ENCODE peak calls at places on chromosomes 13 and 19, in ten cellular contexts. E, C, V, T, Q, F, L, Z, K and Y are unnamed samples.

GRCh38 chr13:72397265-72397664 is 330.2 kb downstream of the MZT1 start:
- DNase-seq in E (no peak), C (no peak), V (no peak), T (no peak), Q (no peak), F (no peak), L (no peak), Z (no peak), K (no peak), Y (no peak)

GRCh38 chr13:87355451-87355850 is 315.7 kb upstream of the SLITRK5 start:
- DNase-seq in E (no peak), C (no peak), V (no peak), T (no peak), Q (peak; percentile 13), F (no peak), L (no peak), Z (no peak), K (no peak), Y (no peak)

GRCh38 chr13:95559100-95559499 is 6.6 kb downstream of the CLDN10 start:
- DNase-seq in E (no peak), C (no peak), V (no peak), T (no peak), Q (no peak), F (no peak), L (no peak), Z (no peak), K (no peak), Y (no peak)

GRCh38 chr19:6739884-6740588 is 556 bp downstream of the TRIP10 start:
- DNase-seq in E (no peak), C (peak; percentile 39), V (no peak), T (no peak), Q (no peak), F (no peak), L (no peak), Z (peak; percentile 37), K (no peak), Y (no peak)

GRCh38 chr13:33017410-33017929 is 1.2 kb downstream of the KL start:
- DNase-seq in E (no peak), C (peak; percentile 59), V (peak; percentile 46), T (peak; percentile 61), Q (peak; percentile 55), F (no peak), L (no peak), Z (peak; percentile 28), K (no peak), Y (no peak)

GRCh38 chr19:45911291-45911690 is 3.3 kb downstream of the NANOS2 start:
- DNase-seq in E (no peak), C (no peak), V (no peak), T (no peak), Q (no peak), F (no peak), L (no peak), Z (no peak), K (no peak), Y (no peak)

GRCh38 chr13:74136089-74136658 is 2.0 kb upstream of the KLF12 start:
- DNase-seq in E (peak; percentile 52), C (peak; percentile 28), V (no peak), T (peak; percentile 26), Q (peak; percentile 68), F (peak; percentile 82), L (no peak), Z (peak; percentile 15), K (no peak), Y (no peak)

GRCh38 chr19:39409207-39409885 is 2.7 kb downstream of the ZFP36 start:
- DNase-seq in E (peak; percentile 97), C (peak; percentile 97), V (peak; percentile 91), T (peak; percentile 90), Q (peak; percentile 60), F (peak; percentile 98), L (no peak), Z (peak; percentile 81), K (peak; percentile 95), Y (peak; percentile 79)

GRCh38 chr13:91813255-91813654 is 414.8 kb downstream of the GPC5 start:
- DNase-seq in E (no peak), C (no peak), V (no peak), T (no peak), Q (no peak), F (no peak), L (no peak), Z (no peak), K (no peak), Y (no peak)

GRCh38 chr19:10173527-10173926 is 21.2 kb downstream of the DNMT1 start:
- DNase-seq in E (no peak), C (no peak), V (no peak), T (no peak), Q (peak; percentile 24), F (no peak), L (no peak), Z (no peak), K (no peak), Y (no peak)

GRCh38 chr13:76148926-76149325 is 512.8 kb downstream of the LMO7 start:
- DNase-seq in E (no peak), C (no peak), V (no peak), T (no peak), Q (peak; percentile 93), F (no peak), L (peak; percentile 67), Z (no peak), K (no peak), Y (no peak)

GRCh38 chr19:23393121-23393520 is 2.1 kb downstream of the ZNF91 start:
- DNase-seq in E (no peak), C (no peak), V (no peak), T (no peak), Q (no peak), F (no peak), L (no peak), Z (no peak), K (no peak), Y (no peak)

GRCh38 chr19:28726533-28726932 is 486.4 kb downstream of the UQCRFS1 start:
- DNase-seq in E (no peak), C (no peak), V (no peak), T (no peak), Q (no peak), F (no peak), L (no peak), Z (no peak), K (no peak), Y (no peak)

GRCh38 chr13:79525458-79525857 is 44.5 kb downstream of the NDFIP2 start:
- DNase-seq in E (no peak), C (no peak), V (no peak), T (no peak), Q (peak; percentile 30), F (no peak), L (no peak), Z (no peak), K (no peak), Y (no peak)

GRCh38 chr19:33678796-33679195 is 57.0 kb downstream of the CHST8 start:
- DNase-seq in E (peak; percentile 43), C (no peak), V (no peak), T (peak; percentile 16), Q (no peak), F (no peak), L (no peak), Z (no peak), K (no peak), Y (no peak)

GRCh38 chr13:49667773-49668172 is 23.5 kb downstream of the EBPL start:
- DNase-seq in E (no peak), C (no peak), V (no peak), T (no peak), Q (peak; percentile 22), F (no peak), L (no peak), Z (no peak), K (no peak), Y (no peak)

GRCh38 chr13:23709521-23709920 is 139.3 kb downstream of the TNFRSF19 start:
- DNase-seq in E (no peak), C (no peak), V (no peak), T (no peak), Q (no peak), F (no peak), L (no peak), Z (no peak), K (no peak), Y (no peak)
- TF ChIP-seq CTCF in E (no peak), C (no peak), V (no peak), T (no peak), Q (no peak), F (no peak), L (no peak), Z (peak; percentile 37), K (no peak), Y (no peak)

DNA sequence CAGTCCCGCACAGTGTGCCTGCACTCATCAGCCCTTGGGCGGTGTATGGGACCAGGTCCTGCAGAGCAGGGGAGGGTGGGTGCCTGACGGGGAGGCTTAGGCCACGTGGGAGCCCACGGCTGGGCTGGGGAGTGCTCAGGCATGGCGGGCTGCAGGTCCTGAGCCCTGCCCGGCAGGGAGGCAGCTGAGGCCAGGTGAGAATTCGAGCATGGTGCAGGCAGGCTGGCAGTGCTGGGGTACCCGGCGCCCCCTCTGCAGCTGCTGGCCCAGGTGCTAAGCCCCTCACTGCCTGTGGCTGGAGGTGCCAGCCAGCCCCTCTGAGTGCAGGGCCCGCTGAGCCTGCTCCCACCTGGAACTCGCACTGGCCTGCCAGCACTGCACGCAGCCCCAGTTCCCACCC is 630.9 kb upstream of the PCDH20 start:
- DNase-seq in E (no peak), C (no peak), V (no peak), T (no peak), Q (no peak), F (no peak), L (no peak), Z (no peak), K (no peak), Y (no peak)
- H3K27ac ChIP-seq in E (no peak overlapping the region), C (no peak overlapping the region), V (no peak overlapping the region), T (no peak overlapping the region), Q (no peak overlapping the region), F (no peak overlapping the region), L (no peak overlapping the region), Z (no peak overlapping the region), K (no peak overlapping the region), Y (no peak overlapping the region)

DNA sequence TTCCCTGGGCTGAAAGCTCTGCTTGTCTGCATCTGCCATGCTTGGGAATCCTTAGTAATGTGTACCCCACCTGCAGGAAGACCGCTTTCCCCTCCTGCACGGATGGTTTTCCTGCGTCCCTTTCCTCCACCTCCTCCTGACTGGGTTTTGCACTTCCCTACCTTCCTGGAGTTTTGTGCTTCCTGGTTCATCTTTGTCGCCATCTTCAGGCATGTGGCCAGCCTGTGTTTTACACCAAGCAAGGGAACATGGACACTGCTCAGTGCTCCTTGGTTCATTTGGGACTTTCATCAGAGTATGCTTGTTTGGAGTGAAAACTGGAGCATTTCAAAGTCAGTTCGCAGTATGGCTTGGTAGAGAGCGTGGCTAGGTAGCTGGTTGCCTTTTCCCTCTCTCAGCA is 30.7 kb downstream of the ERICH6B start:
- DNase-seq in E (no peak), C (no peak), V (no peak), T (no peak), Q (no peak), F (no peak), L (no peak), Z (no peak), K (no peak), Y (no peak)
- TF ChIP-seq CTCF in E (no peak), C (no peak), V (no peak), T (no peak), Q (no peak), F (no peak), L (peak; percentile 41), Z (peak; percentile 58), K (no peak), Y (no peak)

DNA sequence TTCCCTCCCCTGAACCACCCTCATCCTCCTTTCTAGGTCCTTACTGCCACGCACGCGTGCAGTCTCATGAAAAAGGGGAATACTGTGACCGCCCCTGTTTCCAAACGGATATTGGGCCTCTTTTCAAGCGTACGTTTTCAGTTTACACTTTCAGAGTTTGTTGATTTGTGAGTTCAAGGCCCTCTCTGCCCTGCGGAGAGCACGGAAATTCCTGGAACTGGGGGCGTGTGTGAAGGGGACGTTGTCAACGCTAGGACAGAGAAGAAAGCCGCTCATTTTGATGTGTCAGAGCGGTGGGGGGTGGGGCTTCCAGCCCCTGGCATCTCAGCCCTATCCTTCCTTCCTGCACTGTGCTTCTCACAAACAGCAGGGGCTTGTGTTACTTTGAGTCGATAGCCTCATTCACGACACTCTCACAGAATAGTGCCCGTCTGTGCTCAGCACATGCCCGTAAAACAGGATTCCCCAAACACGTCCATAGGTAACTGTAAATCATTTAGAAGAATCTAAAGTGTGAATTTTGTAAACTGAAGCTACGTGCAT is 137.6 kb upstream of the PEG3 start:
- DNase-seq in E (no peak), C (no peak), V (no peak), T (no peak), Q (no peak), F (no peak), L (no peak), Z (no peak), K (no peak), Y (no peak)
- H3K27ac ChIP-seq in E (no peak overlapping the region), C (no peak overlapping the region), V (no peak overlapping the region), T (no peak overlapping the region), Q (no peak overlapping the region), F (no peak overlapping the region), L (no peak overlapping the region), Z (no peak overlapping the region), K (no peak overlapping the region), Y (no peak overlapping the region)